ENCODE peak calls at places on chromosome 17, in four cellular contexts. One of them, this sample, is unnamed.

GRCh38 chr17:869567-870530 is 87.7 kb downstream of the MRM3 start:
- DNase-seq in heart left ventricle: peak
- DNase-seq in GM23338: no peak
- DNase-seq in HL-60: no peak
- DNase-seq in this sample: no peak

GRCh38 chr17:58352843-58353719 is 1.1 kb upstream of the SUPT4H1 start:
- DNase-seq in heart left ventricle: peak
- DNase-seq in GM23338: peak
- DNase-seq in HL-60: no peak
- DNase-seq in this sample: no peak

GRCh38 chr17:76738468-76738850 is 540 bp downstream of the MFSD11 start:
- DNase-seq in heart left ventricle: no peak
- DNase-seq in GM23338: no peak
- DNase-seq in HL-60: no peak
- DNase-seq in this sample: no peak

GRCh38 chr17:17028059-17028877 is 14.0 kb upstream of the MPRIP start:
- DNase-seq in heart left ventricle: peak
- DNase-seq in GM23338: peak
- DNase-seq in HL-60: no peak
- DNase-seq in this sample: no peak

GRCh38 chr17:56681561-56682266 is 88.2 kb downstream of the NOG start:
- DNase-seq in heart left ventricle: no peak
- DNase-seq in GM23338: no peak
- DNase-seq in HL-60: peak
- DNase-seq in this sample: peak

GRCh38 chr17:9226794-9227135 is 205.5 kb downstream of the NTN1 start:
- DNase-seq in heart left ventricle: no peak
- DNase-seq in GM23338: peak
- DNase-seq in HL-60: no peak
- DNase-seq in this sample: no peak

GRCh38 chr17:29120439-29120838 is 59.8 kb downstream of the MYO18A start:
- DNase-seq in heart left ventricle: no peak
- DNase-seq in GM23338: no peak
- DNase-seq in HL-60: no peak
- DNase-seq in this sample: no peak

GRCh38 chr17:13030459-13031305 is 12.9 kb upstream of the ELAC2 start:
- DNase-seq in heart left ventricle: no peak
- DNase-seq in GM23338: peak
- DNase-seq in HL-60: no peak
- DNase-seq in this sample: no peak

GRCh38 chr17:57553525-57553924 is 191.6 kb downstream of the CCDC182 start:
- DNase-seq in heart left ventricle: no peak
- DNase-seq in GM23338: no peak
- DNase-seq in HL-60: no peak
- DNase-seq in this sample: no peak

GRCh38 chr17:39775075-39775474 is 37.3 kb downstream of the GRB7 start:
- DNase-seq in heart left ventricle: no peak
- DNase-seq in GM23338: no peak
- DNase-seq in HL-60: no peak
- DNase-seq in this sample: no peak

GRCh38 chr17:81419333-81419885 is 24.2 kb downstream of the BAHCC1 start:
- DNase-seq in heart left ventricle: peak
- DNase-seq in GM23338: no peak
- DNase-seq in HL-60: no peak
- DNase-seq in this sample: no peak

GRCh38 chr17:75047398-75048098 is 523 bp downstream of the KCTD2 start:
- DNase-seq in heart left ventricle: peak
- DNase-seq in GM23338: peak
- DNase-seq in HL-60: no peak
- DNase-seq in this sample: no peak

GRCh38 chr17:72222971-72223370 is 102.2 kb downstream of the SOX9 start:
- DNase-seq in heart left ventricle: no peak
- DNase-seq in GM23338: peak
- DNase-seq in HL-60: no peak
- DNase-seq in this sample: no peak

GRCh38 chr17:81959362-81960129 is 1.4 kb downstream of the NOTUM start:
- DNase-seq in heart left ventricle: peak
- DNase-seq in GM23338: peak
- DNase-seq in HL-60: peak
- DNase-seq in this sample: no peak

GRCh38 chr17:39755550-39756375 is 18.0 kb downstream of the GRB7 start:
- DNase-seq in heart left ventricle: no peak
- DNase-seq in GM23338: no peak
- DNase-seq in HL-60: no peak
- DNase-seq in this sample: no peak

GRCh38 chr17:79657861-79658810 is 47.3 kb upstream of the RBFOX3 start:
- DNase-seq in heart left ventricle: no peak
- DNase-seq in GM23338: no peak
- DNase-seq in HL-60: no peak
- DNase-seq in this sample: no peak

GRCh38 chr17:9801505-9801904 is 10.1 kb upstream of the DHRS7C start:
- DNase-seq in heart left ventricle: no peak
- DNase-seq in GM23338: no peak
- DNase-seq in HL-60: no peak
- DNase-seq in this sample: no peak

GRCh38 chr17:4195306-4195705 is 52.3 kb downstream of the CYB5D2 start:
- DNase-seq in heart left ventricle: no peak
- DNase-seq in GM23338: no peak
- DNase-seq in HL-60: no peak
- DNase-seq in this sample: no peak

GRCh38 chr17:1727258-1727789 is 2.8 kb downstream of the WDR81 start:
- DNase-seq in heart left ventricle: no peak
- DNase-seq in GM23338: no peak
- DNase-seq in HL-60: no peak
- DNase-seq in this sample: no peak

GRCh38 chr17:1931759-1932579 is 93.2 kb downstream of the RTN4RL1 start:
- DNase-seq in heart left ventricle: no peak
- DNase-seq in GM23338: peak
- DNase-seq in HL-60: no peak
- DNase-seq in this sample: no peak

GRCh38 chr17:50949128-50950001 is 83.2 kb upstream of the TOB1 start:
- DNase-seq in heart left ventricle: no peak
- DNase-seq in GM23338: no peak
- DNase-seq in HL-60: no peak
- DNase-seq in this sample: no peak

GRCh38 chr17:52233176-52233575 is 74.7 kb upstream of the CA10 start:
- DNase-seq in heart left ventricle: no peak
- DNase-seq in GM23338: no peak
- DNase-seq in HL-60: no peak
- DNase-seq in this sample: no peak

GRCh38 chr17:55794681-55795080 is 43.8 kb downstream of the PCTP start:
- DNase-seq in heart left ventricle: no peak
- DNase-seq in GM23338: no peak
- DNase-seq in HL-60: no peak
- DNase-seq in this sample: no peak

GRCh38 chr17:64783556-64784352 is 121.6 kb upstream of the SMURF2 start:
- DNase-seq in heart left ventricle: no peak
- DNase-seq in GM23338: no peak
- DNase-seq in HL-60: no peak
- DNase-seq in this sample: no peak

GRCh38 chr17:15503731-15504130 is 36.3 kb upstream of the CDRT4 start:
- DNase-seq in heart left ventricle: no peak
- DNase-seq in GM23338: no peak
- DNase-seq in HL-60: no peak
- DNase-seq in this sample: no peak

GRCh38 chr17:2212328-2212981 is 91.1 kb downstream of the SMG6 start:
- DNase-seq in heart left ventricle: peak
- DNase-seq in GM23338: no peak
- DNase-seq in HL-60: no peak
- DNase-seq in this sample: no peak

GRCh38 chr17:7774037-7774659 is 56.6 kb downstream of the DNAH2 start:
- DNase-seq in heart left ventricle: no peak
- DNase-seq in GM23338: no peak
- DNase-seq in HL-60: no peak
- DNase-seq in this sample: no peak

GRCh38 chr17:72419866-72420774 is 299.3 kb downstream of the SOX9 start:
- DNase-seq in heart left ventricle: no peak
- DNase-seq in GM23338: no peak
- DNase-seq in HL-60: no peak
- DNase-seq in this sample: no peak

GRCh38 chr17:57983446-57983845 is 4.6 kb downstream of the VEZF1 start:
- DNase-seq in heart left ventricle: no peak
- DNase-seq in GM23338: no peak
- DNase-seq in HL-60: no peak
- DNase-seq in this sample: no peak

GRCh38 chr17:64694207-64694606 is 32.1 kb upstream of the SMURF2 start:
- DNase-seq in heart left ventricle: peak
- DNase-seq in GM23338: no peak
- DNase-seq in HL-60: no peak
- DNase-seq in this sample: no peak

GRCh38 chr17:32100971-32101631 is 41.2 kb upstream of the RHOT1 start:
- DNase-seq in heart left ventricle: no peak
- DNase-seq in GM23338: no peak
- DNase-seq in HL-60: no peak
- DNase-seq in this sample: no peak

GRCh38 chr17:75922173-75922961 is 17.7 kb upstream of the MRPL38 start:
- DNase-seq in heart left ventricle: no peak
- DNase-seq in GM23338: no peak
- DNase-seq in HL-60: no peak
- DNase-seq in this sample: no peak

GRCh38 chr17:40675905-40676304 is 10.9 kb upstream of the KRT222 start:
- DNase-seq in heart left ventricle: no peak
- DNase-seq in GM23338: peak
- DNase-seq in HL-60: no peak
- DNase-seq in this sample: no peak

GRCh38 chr17:49879505-49879904 is 31.6 kb upstream of the TAC4 start:
- DNase-seq in heart left ventricle: no peak
- DNase-seq in GM23338: no peak
- DNase-seq in HL-60: no peak
- DNase-seq in this sample: no peak

GRCh38 chr17:17108681-17109049 is 66.4 kb downstream of the MPRIP start:
- DNase-seq in heart left ventricle: no peak
- DNase-seq in GM23338: peak
- DNase-seq in HL-60: no peak
- DNase-seq in this sample: no peak

GRCh38 chr17:7133424-7133823 is 18.8 kb upstream of the ASGR2 start:
- DNase-seq in heart left ventricle: no peak
- DNase-seq in GM23338: peak
- DNase-seq in HL-60: peak
- DNase-seq in this sample: no peak

GRCh38 chr17:4557626-4558310 is 2.6 kb upstream of the MYBBP1A start:
- DNase-seq in heart left ventricle: no peak
- DNase-seq in GM23338: no peak
- DNase-seq in HL-60: no peak
- DNase-seq in this sample: no peak

GRCh38 chr17:42187833-42188232 is 2.6 kb upstream of the HCRT start:
- DNase-seq in heart left ventricle: no peak
- DNase-seq in GM23338: no peak
- DNase-seq in HL-60: no peak
- DNase-seq in this sample: no peak
- H3K27ac ChIP-seq in heart left ventricle: no peak
- H3K27ac ChIP-seq in GM23338: no peak
- H3K27ac ChIP-seq in HL-60: no peak
- H3K27ac ChIP-seq in this sample: no peak

GRCh38 chr17:73613271-73613941 is 30.8 kb downstream of the SDK2 start:
- DNase-seq in heart left ventricle: peak
- DNase-seq in GM23338: peak
- DNase-seq in HL-60: no peak
- DNase-seq in this sample: no peak
- H3K27ac ChIP-seq in heart left ventricle: no peak
- H3K27ac ChIP-seq in GM23338: peak
- H3K27ac ChIP-seq in HL-60: no peak
- H3K27ac ChIP-seq in this sample: no peak

DNA sequence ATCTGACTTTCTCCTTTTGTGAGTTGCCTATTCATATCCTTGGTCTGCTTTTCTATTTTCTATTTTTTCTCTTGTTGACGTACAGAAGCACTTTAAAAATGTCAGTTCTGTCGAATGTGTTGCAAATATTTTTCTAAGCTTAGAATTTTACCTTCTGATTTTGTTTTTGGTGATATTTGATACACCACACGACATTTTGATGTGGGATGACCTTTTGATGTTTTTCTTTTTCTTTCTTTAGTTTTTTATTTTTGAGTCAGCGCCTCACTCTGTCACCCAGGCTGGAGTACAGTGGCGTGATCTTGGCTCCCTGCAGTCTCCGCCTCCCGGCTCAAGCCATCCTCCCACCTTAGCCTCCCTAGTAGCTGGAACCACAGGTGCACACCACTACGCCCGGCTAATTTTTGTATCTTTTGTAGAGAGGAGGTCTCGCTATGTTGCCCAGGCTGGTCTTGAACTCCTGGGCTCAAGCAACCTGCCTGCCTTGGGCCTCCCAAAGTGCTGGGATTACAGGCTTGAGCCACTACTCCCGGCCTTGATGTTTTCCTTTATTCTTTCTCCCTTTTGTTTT is 39.6 kb downstream of the WSB1 start:
- DNase-seq in heart left ventricle: no peak
- DNase-seq in GM23338: no peak
- DNase-seq in HL-60: no peak
- DNase-seq in this sample: no peak
- H3K27ac ChIP-seq in heart left ventricle: peak
- H3K27ac ChIP-seq in GM23338: peak
- H3K27ac ChIP-seq in HL-60: peak
- H3K27ac ChIP-seq in this sample: peak

GRCh38 chr17:43665038-43665386 is 3.3 kb upstream of the MEOX1 start:
- DNase-seq in heart left ventricle: peak
- DNase-seq in GM23338: no peak
- DNase-seq in HL-60: no peak
- DNase-seq in this sample: no peak

GRCh38 chr17:43663383-43663782 is 1.7 kb upstream of the MEOX1 start:
- DNase-seq in heart left ventricle: no peak
- DNase-seq in GM23338: no peak
- DNase-seq in HL-60: no peak
- DNase-seq in this sample: no peak

GRCh38 chr17:43665387-43666101 is 3.8 kb upstream of the MEOX1 start:
- DNase-seq in heart left ventricle: peak
- DNase-seq in GM23338: no peak
- DNase-seq in HL-60: no peak
- DNase-seq in this sample: no peak

GRCh38 chr17:43662432-43663141 is 865 bp upstream of the MEOX1 start:
- DNase-seq in heart left ventricle: no peak
- DNase-seq in GM23338: peak
- DNase-seq in HL-60: no peak
- DNase-seq in this sample: no peak

DNA sequence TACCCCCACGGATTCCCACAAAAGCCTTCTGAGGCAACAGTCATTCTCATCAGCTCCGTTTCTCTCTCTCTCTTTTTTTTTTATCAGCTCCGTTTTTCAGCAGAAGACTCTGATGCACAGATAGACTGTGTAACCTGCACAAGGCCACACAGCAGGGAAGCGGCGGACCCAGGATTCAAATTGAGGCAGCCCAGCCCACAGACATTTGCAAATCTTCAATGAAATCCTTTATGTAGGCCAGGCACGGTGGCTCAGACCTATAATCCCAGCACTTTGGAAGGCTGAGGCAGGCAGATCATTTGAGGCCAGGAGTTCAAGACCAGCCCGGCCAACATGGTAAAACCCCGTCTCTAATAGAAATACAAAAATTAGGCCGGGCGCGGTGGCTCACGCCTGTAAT is 2.4 kb upstream of the MEOX1 start:
- DNase-seq in heart left ventricle: no peak
- DNase-seq in GM23338: no peak
- DNase-seq in HL-60: no peak
- DNase-seq in this sample: no peak
- H3K27ac ChIP-seq in heart left ventricle: no peak
- H3K27ac ChIP-seq in GM23338: no peak
- H3K27ac ChIP-seq in HL-60: no peak
- H3K27ac ChIP-seq in this sample: no peak